ENCODE peak calls at places on chromosomes 11 and 22, in six cellular contexts. One of them, this sample, is unnamed. For H3K27me3 and H3K36me3, the result is how much of the 10 kb centered on the place peaks cover.

GRCh38 chr11:35102267-35102666 is 36.7 kb upstream of the CD44 start:
- DNase-seq in CD8-positive, alpha-beta memory T cell: no peak
- DNase-seq in aorta: no peak
- DNase-seq in IMR-90: no peak
- DNase-seq in esophagus muscularis mucosa: no peak
- DNase-seq in cardiac muscle cell: no peak
- DNase-seq in this sample: no peak

GRCh38 chr11:41660585-41660984 is 201.1 kb upstream of the LRRC4C start:
- DNase-seq in CD8-positive, alpha-beta memory T cell: no peak
- DNase-seq in aorta: no peak
- DNase-seq in IMR-90: no peak
- DNase-seq in esophagus muscularis mucosa: no peak
- DNase-seq in cardiac muscle cell: no peak
- DNase-seq in this sample: no peak

GRCh38 chr11:65540290-65541092 is 15.6 kb downstream of the SCYL1 start:
- DNase-seq in CD8-positive, alpha-beta memory T cell: peak
- DNase-seq in aorta: peak
- DNase-seq in IMR-90: peak
- DNase-seq in esophagus muscularis mucosa: peak
- DNase-seq in cardiac muscle cell: peak
- DNase-seq in this sample: peak

GRCh38 chr22:42114721-42115120 is 15.9 kb downstream of the CYP2D6 start:
- DNase-seq in CD8-positive, alpha-beta memory T cell: no peak
- DNase-seq in aorta: no peak
- DNase-seq in IMR-90: peak
- DNase-seq in esophagus muscularis mucosa: no peak
- DNase-seq in cardiac muscle cell: peak
- DNase-seq in this sample: no peak

GRCh38 chr11:111378773-111379499 is at the start of gene POU2AF1:
- DNase-seq in CD8-positive, alpha-beta memory T cell: no peak
- DNase-seq in aorta: no peak
- DNase-seq in IMR-90: peak
- DNase-seq in esophagus muscularis mucosa: no peak
- DNase-seq in cardiac muscle cell: peak
- DNase-seq in this sample: peak

GRCh38 chr11:70526116-70527045 is 128.1 kb downstream of the CTTN start:
- DNase-seq in CD8-positive, alpha-beta memory T cell: no peak
- DNase-seq in aorta: peak
- DNase-seq in IMR-90: no peak
- DNase-seq in esophagus muscularis mucosa: no peak
- DNase-seq in cardiac muscle cell: no peak
- DNase-seq in this sample: no peak

GRCh38 chr22:49798486-49799151 is 29.1 kb downstream of the BRD1 start:
- DNase-seq in CD8-positive, alpha-beta memory T cell: no peak
- DNase-seq in aorta: no peak
- DNase-seq in IMR-90: no peak
- DNase-seq in esophagus muscularis mucosa: no peak
- DNase-seq in cardiac muscle cell: no peak
- DNase-seq in this sample: no peak

GRCh38 chr11:93784935-93785360 is 866 bp downstream of the MED17 start:
- DNase-seq in CD8-positive, alpha-beta memory T cell: no peak
- DNase-seq in aorta: no peak
- DNase-seq in IMR-90: no peak
- DNase-seq in esophagus muscularis mucosa: no peak
- DNase-seq in cardiac muscle cell: peak
- DNase-seq in this sample: no peak

GRCh38 chr11:113045146-113045545 is 83.9 kb downstream of the NCAM1 start:
- DNase-seq in CD8-positive, alpha-beta memory T cell: no peak
- DNase-seq in aorta: no peak
- DNase-seq in IMR-90: no peak
- DNase-seq in esophagus muscularis mucosa: no peak
- DNase-seq in cardiac muscle cell: no peak
- DNase-seq in this sample: no peak

GRCh38 chr22:39170825-39171622 is 18.5 kb upstream of the CBX7 start:
- DNase-seq in CD8-positive, alpha-beta memory T cell: peak
- DNase-seq in aorta: peak
- DNase-seq in IMR-90: peak
- DNase-seq in esophagus muscularis mucosa: no peak
- DNase-seq in cardiac muscle cell: peak
- DNase-seq in this sample: peak

GRCh38 chr11:123145220-123145619 is 49.8 kb downstream of the CLMP start:
- DNase-seq in CD8-positive, alpha-beta memory T cell: no peak
- DNase-seq in aorta: no peak
- DNase-seq in IMR-90: peak
- DNase-seq in esophagus muscularis mucosa: no peak
- DNase-seq in cardiac muscle cell: peak
- DNase-seq in this sample: peak

GRCh38 chr11:121354192-121354591 is 61.6 kb downstream of the SC5D start:
- DNase-seq in CD8-positive, alpha-beta memory T cell: no peak
- DNase-seq in aorta: no peak
- DNase-seq in IMR-90: no peak
- DNase-seq in esophagus muscularis mucosa: no peak
- DNase-seq in cardiac muscle cell: no peak
- DNase-seq in this sample: no peak

GRCh38 chr11:114774599-114775365 is 96.5 kb downstream of the NXPE2 start:
- DNase-seq in CD8-positive, alpha-beta memory T cell: no peak
- DNase-seq in aorta: no peak
- DNase-seq in IMR-90: peak
- DNase-seq in esophagus muscularis mucosa: no peak
- DNase-seq in cardiac muscle cell: peak
- DNase-seq in this sample: peak

GRCh38 chr11:68040957-68041591 is 2.2 kb downstream of the TCIRG1 start:
- DNase-seq in CD8-positive, alpha-beta memory T cell: no peak
- DNase-seq in aorta: peak
- DNase-seq in IMR-90: no peak
- DNase-seq in esophagus muscularis mucosa: no peak
- DNase-seq in cardiac muscle cell: no peak
- DNase-seq in this sample: no peak

GRCh38 chr11:61417670-61418069 is 12.1 kb downstream of the CPSF7 start:
- DNase-seq in CD8-positive, alpha-beta memory T cell: no peak
- DNase-seq in aorta: no peak
- DNase-seq in IMR-90: peak
- DNase-seq in esophagus muscularis mucosa: no peak
- DNase-seq in cardiac muscle cell: peak
- DNase-seq in this sample: no peak

GRCh38 chr22:50267591-50268390 is 2.4 kb downstream of the MAPK11 start:
- DNase-seq in CD8-positive, alpha-beta memory T cell: peak
- DNase-seq in aorta: peak
- DNase-seq in IMR-90: peak
- DNase-seq in esophagus muscularis mucosa: no peak
- DNase-seq in cardiac muscle cell: peak
- DNase-seq in this sample: no peak

GRCh38 chr22:46464701-46465347 is 72.6 kb downstream of the CELSR1 start:
- DNase-seq in CD8-positive, alpha-beta memory T cell: no peak
- DNase-seq in aorta: no peak
- DNase-seq in IMR-90: no peak
- DNase-seq in esophagus muscularis mucosa: no peak
- DNase-seq in cardiac muscle cell: no peak
- DNase-seq in this sample: no peak

GRCh38 chr22:35334010-35334409 is 34.3 kb downstream of the TOM1 start:
- DNase-seq in CD8-positive, alpha-beta memory T cell: no peak
- DNase-seq in aorta: no peak
- DNase-seq in IMR-90: no peak
- DNase-seq in esophagus muscularis mucosa: no peak
- DNase-seq in cardiac muscle cell: no peak
- DNase-seq in this sample: no peak

GRCh38 chr11:132158091-132158490 is 787.7 kb downstream of the NTM start:
- DNase-seq in CD8-positive, alpha-beta memory T cell: no peak
- DNase-seq in aorta: no peak
- DNase-seq in IMR-90: peak
- DNase-seq in esophagus muscularis mucosa: no peak
- DNase-seq in cardiac muscle cell: peak
- DNase-seq in this sample: peak

GRCh38 chr22:22855617-22856308 is 31.9 kb upstream of the IGLL5 start:
- DNase-seq in CD8-positive, alpha-beta memory T cell: peak
- DNase-seq in aorta: no peak
- DNase-seq in IMR-90: no peak
- DNase-seq in esophagus muscularis mucosa: peak
- DNase-seq in cardiac muscle cell: peak
- DNase-seq in this sample: peak

GRCh38 chr11:65973439-65974110 is 12.0 kb downstream of the SART1 start:
- DNase-seq in CD8-positive, alpha-beta memory T cell: no peak
- DNase-seq in aorta: no peak
- DNase-seq in IMR-90: peak
- DNase-seq in esophagus muscularis mucosa: no peak
- DNase-seq in cardiac muscle cell: no peak
- DNase-seq in this sample: peak

GRCh38 chr11:34339149-34340064 is 18.4 kb downstream of the ABTB2 start:
- DNase-seq in CD8-positive, alpha-beta memory T cell: no peak
- DNase-seq in aorta: no peak
- DNase-seq in IMR-90: no peak
- DNase-seq in esophagus muscularis mucosa: no peak
- DNase-seq in cardiac muscle cell: peak
- DNase-seq in this sample: no peak

GRCh38 chr11:45766469-45766868 is 38.5 kb upstream of the SLC35C1 start:
- DNase-seq in CD8-positive, alpha-beta memory T cell: no peak
- DNase-seq in aorta: no peak
- DNase-seq in IMR-90: no peak
- DNase-seq in esophagus muscularis mucosa: no peak
- DNase-seq in cardiac muscle cell: no peak
- DNase-seq in this sample: no peak

GRCh38 chr11:93840981-93841380 is 9.4 kb downstream of the VSTM5 start:
- DNase-seq in CD8-positive, alpha-beta memory T cell: no peak
- DNase-seq in aorta: no peak
- DNase-seq in IMR-90: no peak
- DNase-seq in esophagus muscularis mucosa: no peak
- DNase-seq in cardiac muscle cell: no peak
- DNase-seq in this sample: no peak

GRCh38 chr22:37484115-37485005 is 1.8 kb downstream of the MFNG start:
- DNase-seq in CD8-positive, alpha-beta memory T cell: peak
- DNase-seq in aorta: peak
- DNase-seq in IMR-90: no peak
- DNase-seq in esophagus muscularis mucosa: peak
- DNase-seq in cardiac muscle cell: no peak
- DNase-seq in this sample: no peak

GRCh38 chr22:37485714-37486223 is 415 bp downstream of the MFNG start:
- DNase-seq in CD8-positive, alpha-beta memory T cell: no peak
- DNase-seq in aorta: no peak
- DNase-seq in IMR-90: no peak
- DNase-seq in esophagus muscularis mucosa: no peak
- DNase-seq in cardiac muscle cell: no peak
- DNase-seq in this sample: no peak

GRCh38 chr22:37486224-37486845 is at the start of gene MFNG:
- DNase-seq in CD8-positive, alpha-beta memory T cell: peak
- DNase-seq in aorta: no peak
- DNase-seq in IMR-90: peak
- DNase-seq in esophagus muscularis mucosa: no peak
- DNase-seq in cardiac muscle cell: peak
- DNase-seq in this sample: peak

GRCh38 chr22:37483594-37484114 is 2.5 kb downstream of the MFNG start:
- DNase-seq in CD8-positive, alpha-beta memory T cell: no peak
- DNase-seq in aorta: no peak
- DNase-seq in IMR-90: no peak
- DNase-seq in esophagus muscularis mucosa: no peak
- DNase-seq in cardiac muscle cell: no peak
- DNase-seq in this sample: peak

GRCh38 chr22:37485006-37485713 is 1.0 kb downstream of the MFNG start:
- DNase-seq in CD8-positive, alpha-beta memory T cell: peak
- DNase-seq in aorta: no peak
- DNase-seq in IMR-90: no peak
- DNase-seq in esophagus muscularis mucosa: no peak
- DNase-seq in cardiac muscle cell: no peak
- DNase-seq in this sample: no peak
- H3K27me3 ChIP-seq in CD8-positive, alpha-beta memory T cell: under half
- H3K27me3 ChIP-seq in aorta: under half
- H3K27me3 ChIP-seq in IMR-90: under half
- H3K27me3 ChIP-seq in esophagus muscularis mucosa: under half
- H3K27me3 ChIP-seq in cardiac muscle cell: under half
- H3K27me3 ChIP-seq in this sample: under half

GRCh38 chr11:19436932-19437331 is 196.2 kb upstream of the E2F8 start:
- DNase-seq in CD8-positive, alpha-beta memory T cell: no peak
- DNase-seq in aorta: no peak
- DNase-seq in IMR-90: no peak
- DNase-seq in esophagus muscularis mucosa: no peak
- DNase-seq in cardiac muscle cell: no peak
- DNase-seq in this sample: no peak
- H3K4me3 ChIP-seq in CD8-positive, alpha-beta memory T cell: no peak
- H3K4me3 ChIP-seq in aorta: no peak
- H3K4me3 ChIP-seq in IMR-90: no peak
- H3K4me3 ChIP-seq in esophagus muscularis mucosa: no peak
- H3K4me3 ChIP-seq in cardiac muscle cell: no peak
- H3K4me3 ChIP-seq in this sample: no peak

GRCh38 chr22:30024231-30024630 is 56.0 kb upstream of the HORMAD2 start:
- DNase-seq in CD8-positive, alpha-beta memory T cell: no peak
- DNase-seq in aorta: no peak
- DNase-seq in IMR-90: no peak
- DNase-seq in esophagus muscularis mucosa: no peak
- DNase-seq in cardiac muscle cell: no peak
- DNase-seq in this sample: no peak
- H3K36me3 ChIP-seq in CD8-positive, alpha-beta memory T cell: half or more
- H3K36me3 ChIP-seq in aorta: under half
- H3K36me3 ChIP-seq in IMR-90: half or more
- H3K36me3 ChIP-seq in esophagus muscularis mucosa: half or more
- H3K36me3 ChIP-seq in cardiac muscle cell: under half
- H3K36me3 ChIP-seq in this sample: under half

DNA sequence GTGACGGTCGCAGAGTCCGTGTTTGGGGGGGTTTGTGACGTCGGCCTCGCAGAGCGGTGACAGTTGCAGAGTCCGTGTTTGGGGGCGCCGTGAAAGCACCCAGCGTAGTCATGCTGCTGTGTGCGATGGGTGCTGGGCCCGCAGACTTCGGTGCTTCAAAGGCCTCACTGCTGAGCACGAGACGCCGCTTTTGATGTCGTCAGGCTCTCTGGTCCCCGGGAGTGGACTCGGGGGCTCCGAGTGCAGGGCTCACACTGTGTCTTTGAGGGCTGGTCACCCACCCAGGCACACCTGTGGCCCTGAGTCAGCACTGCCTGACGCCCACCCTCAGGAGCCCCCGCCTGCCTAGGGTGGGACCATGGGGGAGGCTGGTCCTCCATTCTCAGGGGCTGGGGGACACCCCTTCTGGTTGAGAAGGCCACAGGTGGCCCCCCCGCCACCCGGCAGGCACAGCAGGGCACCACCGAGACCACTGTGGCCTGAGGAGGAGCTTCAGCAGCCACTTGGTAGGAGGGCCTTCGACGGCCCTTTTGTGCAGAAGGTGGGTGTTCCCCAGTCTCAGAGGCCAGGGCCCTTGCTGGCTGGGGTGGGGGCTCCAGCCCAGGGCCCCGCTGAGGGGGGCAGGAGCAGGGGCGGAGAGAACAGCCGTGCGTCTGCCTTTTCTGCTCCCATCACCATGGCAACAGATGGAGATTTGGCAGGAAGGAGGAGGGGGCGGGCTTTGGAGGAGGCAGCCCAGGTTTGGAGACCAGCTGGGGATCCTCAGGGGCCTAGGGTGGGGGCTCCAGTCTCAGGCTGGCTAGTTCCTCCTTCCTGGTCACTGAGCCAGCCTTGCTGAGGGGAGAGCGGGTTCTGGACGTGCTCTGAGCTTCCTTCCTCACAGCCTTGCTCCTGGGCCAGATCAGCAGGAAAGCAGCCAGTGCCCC is 20.9 kb downstream of the BRSK2 start:
- DNase-seq in CD8-positive, alpha-beta memory T cell: no peak
- DNase-seq in aorta: no peak
- DNase-seq in IMR-90: no peak
- DNase-seq in esophagus muscularis mucosa: no peak
- DNase-seq in cardiac muscle cell: no peak
- DNase-seq in this sample: no peak
- H3K27me3 ChIP-seq in CD8-positive, alpha-beta memory T cell: under half
- H3K27me3 ChIP-seq in aorta: under half
- H3K27me3 ChIP-seq in IMR-90: under half
- H3K27me3 ChIP-seq in esophagus muscularis mucosa: under half
- H3K27me3 ChIP-seq in cardiac muscle cell: under half
- H3K27me3 ChIP-seq in this sample: under half